ENCODE peak calls at places on chromosomes 11 and 22, in four cellular contexts. W is ELR; T is activated CD4-positive, alpha-beta T cell treated with anti-CD3 and anti-CD28 coated beads for 24 hours; E is fibroblast of the aortic adventitia. G is an unnamed sample.

GRCh38 chr11:20013346-20014066 is 146.8 kb downstream of the DBX1 start:
- DNase-seq in W (no peak), T (no peak), E (peak), G (no peak)

GRCh38 chr11:69280451-69280850 is 13.5 kb upstream of the MYEOV start:
- DNase-seq in W (peak), T (no peak), E (peak), G (no peak)

GRCh38 chr11:123504401-123504800 is 74.3 kb downstream of the GRAMD1B start:
- DNase-seq in W (no peak), T (no peak), E (no peak), G (no peak)

GRCh38 chr22:38012604-38013072 is 28.3 kb upstream of the SOX10 start:
- DNase-seq in W (peak), T (no peak), E (peak), G (peak)

GRCh38 chr22:41480397-41480735 is 11.4 kb downstream of the ACO2 start:
- DNase-seq in W (peak), T (no peak), E (peak), G (no peak)

GRCh38 chr11:123586568-123586967 is 67.9 kb downstream of the SCN3B start:
- DNase-seq in W (no peak), T (no peak), E (no peak), G (no peak)

GRCh38 chr11:57885298-57886035 is 123.9 kb downstream of the CTNND1 start:
- DNase-seq in W (peak), T (no peak), E (peak), G (peak)

GRCh38 chr22:37778370-37779009 is 29.2 kb upstream of the GCAT start:
- DNase-seq in W (no peak), T (no peak), E (no peak), G (no peak)

G was measured in RKO.